ENCODE peak calls at places on chromosomes 6 and 20, in seven cellular contexts. F is GM23248, U is psoas muscle, P is spleen, O is cardiac muscle cell, C is RWPE1, X is colonic mucosa. T is an unnamed sample.

GRCh38 chr6:24775520-24776058 is 852 bp downstream of the GMNN start:
- DNase-seq in F (peak; percentile 77), U (no peak), P (no peak), O (peak; percentile 73), C (peak; percentile 25), X (no peak), T (no peak)

GRCh38 chr6:18429655-18430054 is 42.5 kb downstream of the RNF144B start:
- DNase-seq in F (no peak), U (peak; percentile 68), P (no peak), O (no peak), C (no peak), X (no peak), T (no peak)

GRCh38 chr20:36496707-36497669 is 44.3 kb upstream of the MYL9 start:
- DNase-seq in F (no peak), U (no peak), P (no peak), O (no peak), C (no peak), X (no peak), T (no peak)

GRCh38 chr6:26344658-26345057 is 20.3 kb upstream of the BTN3A2 start:
- DNase-seq in F (no peak), U (no peak), P (no peak), O (no peak), C (no peak), X (no peak), T (no peak)

GRCh38 chr6:166545156-166545555 is 41.3 kb downstream of the RAMACL start:
- DNase-seq in F (no peak), U (no peak), P (peak; percentile 16), O (no peak), C (no peak), X (no peak), T (no peak)

GRCh38 chr20:40738976-40739375 is 49.9 kb upstream of the MAFB start:
- DNase-seq in F (no peak), U (no peak), P (no peak), O (no peak), C (no peak), X (no peak), T (no peak)

GRCh38 chr20:50189681-50190250 is 864 bp upstream of the CEBPB start:
- DNase-seq in F (peak; percentile 40), U (peak; percentile 78), P (peak; percentile 91), O (peak; percentile 22), C (peak; percentile 57), X (peak; percentile 91), T (no peak)

GRCh38 chr20:62879275-62880146 is 17.9 kb upstream of the TCFL5 start:
- DNase-seq in F (no peak), U (peak; percentile 54), P (no peak), O (no peak), C (no peak), X (no peak), T (no peak)

GRCh38 chr6:29426654-29427053 is 11.9 kb downstream of the OR12D1 start:
- DNase-seq in F (no peak), U (no peak), P (no peak), O (no peak), C (no peak), X (no peak), T (no peak)

GRCh38 chr20:7459123-7459522 is 481.1 kb downstream of the HAO1 start:
- DNase-seq in F (peak; percentile 32), U (no peak), P (no peak), O (peak; percentile 74), C (peak; percentile 2), X (no peak), T (no peak)

GRCh38 chr20:17786221-17786718 is 86.5 kb downstream of the BANF2 start:
- DNase-seq in F (peak; percentile 60), U (peak; percentile 67), P (no peak), O (peak; percentile 72), C (no peak), X (no peak), T (no peak)

GRCh38 chr6:50850223-50850751 is 31.6 kb downstream of the TFAP2B start:
- DNase-seq in F (no peak), U (no peak), P (no peak), O (no peak), C (no peak), X (no peak), T (no peak)

GRCh38 chr20:9311132-9311531 is 203.3 kb upstream of the LAMP5 start:
- DNase-seq in F (peak; percentile 20), U (no peak), P (no peak), O (peak; percentile 32), C (no peak), X (no peak), T (no peak)

GRCh38 chr20:10131612-10132345 is 86.9 kb upstream of the SNAP25 start:
- DNase-seq in F (peak; percentile 69), U (no peak), P (no peak), O (peak; percentile 83), C (no peak), X (no peak), T (no peak)

GRCh38 chr6:37232430-37233017 is 25.0 kb upstream of the TBC1D22B start:
- DNase-seq in F (no peak), U (no peak), P (no peak), O (no peak), C (no peak), X (no peak), T (no peak)

GRCh38 chr6:36739947-36740817 is 42.6 kb downstream of the RAB44 start:
- DNase-seq in F (peak; percentile 41), U (no peak), P (no peak), O (no peak), C (no peak), X (no peak), T (no peak)

GRCh38 chr6:32074996-32075532 is 34.1 kb downstream of the TNXB start:
- DNase-seq in F (peak; percentile 69), U (peak; percentile 31), P (no peak), O (no peak), C (no peak), X (no peak), T (no peak)

GRCh38 chr6:166569206-166569605 is 17.3 kb downstream of the RAMACL start:
- DNase-seq in F (no peak), U (no peak), P (no peak), O (no peak), C (no peak), X (no peak), T (no peak)

GRCh38 chr20:58017237-58017969 is 211.1 kb downstream of the ANKRD60 start:
- DNase-seq in F (peak; percentile 96), U (no peak), P (peak; percentile 72), O (no peak), C (peak; percentile 94), X (peak; percentile 68), T (peak; percentile 39)

GRCh38 chr6:56816393-56816792 is 138.5 kb upstream of the BEND6 start:
- DNase-seq in F (no peak), U (no peak), P (no peak), O (no peak), C (no peak), X (no peak), T (no peak)

GRCh38 chr6:56815436-56815835 is 139.5 kb upstream of the BEND6 start:
- DNase-seq in F (no peak), U (no peak), P (no peak), O (no peak), C (no peak), X (no peak), T (no peak)

GRCh38 chr6:56814308-56814707 is 140.6 kb upstream of the BEND6 start:
- DNase-seq in F (no peak), U (no peak), P (no peak), O (no peak), C (no peak), X (no peak), T (no peak)

GRCh38 chr6:56819604-56820003 is 135.3 kb upstream of the BEND6 start:
- DNase-seq in F (no peak), U (no peak), P (no peak), O (no peak), C (no peak), X (no peak), T (no peak)

DNA sequence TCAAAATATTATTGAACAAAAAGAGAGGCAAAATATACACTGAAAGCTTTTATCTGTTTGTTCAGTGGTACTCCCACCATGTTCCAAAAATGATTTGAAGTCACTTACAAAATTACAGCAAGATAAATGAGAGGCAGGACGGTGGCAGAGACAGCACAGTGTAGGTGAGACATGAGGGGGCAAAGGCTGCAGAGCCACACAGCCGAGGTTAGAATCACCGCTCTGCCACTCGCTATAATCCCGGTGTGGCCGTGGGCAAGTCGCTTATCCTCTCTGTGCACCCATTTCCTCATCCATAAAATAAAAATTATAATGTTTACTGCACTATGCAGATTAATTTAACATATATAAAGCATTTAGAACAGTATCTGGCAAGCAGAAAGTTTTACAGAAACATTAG is 140.1 kb upstream of the BEND6 start:
- DNase-seq in F (no peak), U (no peak), P (no peak), O (no peak), C (no peak), X (no peak), T (no peak)
- H3K27ac ChIP-seq in F (no peak overlapping the region), U (peak overlapping the region; percentile 78), P (no peak overlapping the region), O (peak overlapping the region; percentile 77), C (no peak overlapping the region), X (no peak overlapping the region), T (peak overlapping the region; percentile 77)

GRCh38 chr6:71388068-71388744 is 99.6 kb downstream of the OGFRL1 start:
- DNase-seq in F (peak; percentile 33), U (no peak), P (no peak), O (no peak), C (no peak), X (no peak), T (no peak)

GRCh38 chr6:71386215-71386614 is 97.6 kb downstream of the OGFRL1 start:
- DNase-seq in F (no peak), U (no peak), P (no peak), O (no peak), C (no peak), X (no peak), T (no peak)

GRCh38 chr6:71391126-71391525 is 102.5 kb downstream of the OGFRL1 start:
- DNase-seq in F (no peak), U (no peak), P (no peak), O (no peak), C (no peak), X (no peak), T (no peak)

GRCh38 chr6:71387179-71387578 is 98.6 kb downstream of the OGFRL1 start:
- DNase-seq in F (peak; percentile 81), U (no peak), P (no peak), O (peak; percentile 72), C (no peak), X (no peak), T (no peak)

GRCh38 chr6:71388846-71389543 is 100.4 kb downstream of the OGFRL1 start:
- DNase-seq in F (peak; percentile 36), U (no peak), P (no peak), O (no peak), C (no peak), X (no peak), T (no peak)
- H3K27ac ChIP-seq in F (no peak overlapping the region), U (no peak overlapping the region), P (no peak overlapping the region), O (no peak overlapping the region), C (no peak overlapping the region), X (no peak overlapping the region), T (no peak overlapping the region)

GRCh38 chr6:41733707-41734665 is 1.4 kb downstream of the TFEB start:
- DNase-seq in F (peak; percentile 83), U (peak; percentile 87), P (peak; percentile 98), O (peak; percentile 80), C (peak; percentile 88), X (peak; percentile 74), T (peak; percentile 94)
- H3K27ac ChIP-seq in F (peak overlapping the region; percentile 51), U (peak overlapping the region; percentile 96), P (peak overlapping the region; percentile 97), O (peak overlapping the region; percentile 64), C (peak overlapping the region; percentile 98), X (peak overlapping the region; percentile 95), T (peak overlapping the region; percentile 99)

DNA sequence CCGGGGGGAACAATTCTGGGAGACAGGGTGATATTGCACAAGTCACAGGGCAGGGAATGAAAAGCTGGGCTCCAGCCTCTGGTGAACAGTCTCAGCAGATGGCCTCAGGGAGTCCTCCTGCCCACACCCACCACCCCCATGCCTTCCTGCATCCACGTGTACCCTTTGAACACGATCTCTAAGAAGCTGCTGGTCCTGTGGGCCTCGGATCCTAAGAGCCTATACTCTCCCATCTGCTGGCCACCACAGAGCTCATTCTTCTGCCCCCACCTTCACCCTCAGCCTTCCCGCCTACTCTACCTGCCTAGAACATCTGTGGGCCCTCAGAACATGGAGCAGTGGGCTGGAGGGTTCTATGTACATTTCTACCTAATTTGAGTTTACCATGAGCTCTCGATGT is 60.3 kb downstream of the TRERF1 start:
- DNase-seq in F (no peak), U (no peak), P (no peak), O (no peak), C (no peak), X (no peak), T (no peak)
- H3K27ac ChIP-seq in F (no peak overlapping the region), U (no peak overlapping the region), P (peak overlapping the region; percentile 69), O (no peak overlapping the region), C (peak overlapping the region; percentile 24), X (no peak overlapping the region), T (no peak overlapping the region)

T was measured in substantia nigra.